ENCODE peak calls at places on chromosome 4, in nine cellular contexts. H, W, I, E, O, Z, C, P and V are unnamed samples.

GRCh38 chr4:173448557-173448918 is 49.6 kb upstream of the SCRG1 start:
- DNase-seq in P (peak), Z (no peak), W (no peak), H (no peak), C (no peak), O (no peak), E (no peak), I (no peak), V (no peak)

GRCh38 chr4:85779165-85779564 is 304.2 kb downstream of the ARHGAP24 start:
- DNase-seq in Z (no peak), E (no peak), O (no peak), W (no peak), C (no peak), I (no peak), P (peak), H (no peak), V (no peak)

GRCh38 chr4:6095023-6095817 is 77.0 kb upstream of the C4orf50 start:
- DNase-seq in W (no peak), H (no peak), E (no peak), C (no peak), O (peak), P (peak), Z (no peak), I (no peak), V (peak)

GRCh38 chr4:14446311-14446710 is 556.0 kb upstream of the CPEB2 start:
- DNase-seq in H (no peak), Z (no peak), W (no peak), I (no peak), O (no peak), P (peak), C (no peak), E (no peak), V (no peak)

GRCh38 chr4:128721896-128722295 is 87.6 kb upstream of the JADE1 start:
- DNase-seq in P (no peak), H (no peak), I (no peak), W (no peak), E (no peak), C (no peak), Z (peak), O (no peak), V (no peak)

GRCh38 chr4:101200561-101200960 is 146.8 kb downstream of the PPP3CA start:
- DNase-seq in O (peak), H (no peak), E (no peak), Z (no peak), C (no peak), P (peak), W (no peak), I (no peak), V (no peak)

GRCh38 chr4:90318208-90318607 is 191.0 kb downstream of the CCSER1 start:
- DNase-seq in P (peak), O (peak), W (no peak), Z (no peak), H (no peak), E (no peak), I (no peak), C (no peak), V (no peak)

GRCh38 chr4:98672583-98673281 is 14.3 kb upstream of the TSPAN5 start:
- DNase-seq in H (no peak), P (no peak), C (no peak), O (no peak), W (no peak), E (no peak), Z (no peak), I (no peak), V (no peak)

GRCh38 chr4:68346461-68346860 is 3.4 kb downstream of the YTHDC1 start:
- DNase-seq in Z (no peak), C (no peak), E (no peak), P (no peak), I (no peak), O (peak), W (no peak), H (no peak), V (no peak)

GRCh38 chr4:10083331-10083769 is 33.2 kb downstream of the WDR1 start:
- DNase-seq in Z (no peak), W (no peak), P (no peak), H (peak), I (peak), O (no peak), C (peak), E (peak), V (peak)

GRCh38 chr4:171812377-171813194 is 618 bp upstream of the GALNTL6 start:
- DNase-seq in P (no peak), H (no peak), C (no peak), E (peak), I (peak), W (no peak), O (no peak), Z (peak), V (peak)

GRCh38 chr4:180636696-180637095 is 1606.5 kb upstream of the TENM3 start:
- DNase-seq in E (no peak), W (no peak), H (no peak), I (no peak), P (peak), Z (no peak), O (no peak), C (no peak), V (no peak)

GRCh38 chr4:70269674-70270073 is 27.3 kb downstream of the CSN3 start:
- DNase-seq in E (no peak), H (no peak), P (no peak), W (no peak), C (no peak), O (no peak), I (no peak), Z (peak), V (no peak)
- TF ChIP-seq CTCF in E (no peak), H (no peak), P (no peak), W (no peak), C (no peak), O (peak), I (no peak), Z (peak), V (no peak)

GRCh38 chr4:86892639-86892965 is 380 bp upstream of the C4orf36 start:
- DNase-seq in O (no peak), W (no peak), I (no peak), E (no peak), P (no peak), H (no peak), Z (no peak), C (no peak), V (no peak)

GRCh38 chr4:86891785-86892638 is at the start of gene C4orf36:
- DNase-seq in C (peak), W (peak), H (peak), P (peak), O (no peak), Z (peak), E (peak), I (peak), V (peak)

GRCh38 chr4:86895692-86896488 is 3.7 kb upstream of the C4orf36 start:
- DNase-seq in I (no peak), C (no peak), E (no peak), Z (peak), O (peak), P (peak), H (no peak), W (no peak), V (no peak)

GRCh38 chr4:86894465-86894864 is 2.2 kb upstream of the C4orf36 start:
- DNase-seq in Z (no peak), E (no peak), I (no peak), P (peak), C (no peak), H (no peak), W (no peak), O (no peak), V (no peak)

GRCh38 chr4:86893136-86893535 is 914 bp upstream of the C4orf36 start:
- DNase-seq in Z (no peak), I (no peak), E (no peak), P (no peak), C (no peak), H (no peak), W (no peak), O (no peak), V (no peak)
- H3K4me3 ChIP-seq in Z (peak), I (no peak), E (no peak), P (no peak), C (no peak), H (no peak), W (no peak), O (no peak), V (peak)

GRCh38 chr4:23021040-23021439 is 328.3 kb downstream of the GBA3 start:
- DNase-seq in O (no peak), W (no peak), I (no peak), C (no peak), P (no peak), H (no peak), Z (no peak), E (no peak), V (no peak)
- H3K27ac ChIP-seq in O (no peak), W (no peak), I (no peak), C (no peak), P (no peak), H (no peak), Z (no peak), E (no peak), V (peak)

GRCh38 chr4:127601029-127601428 is 31.7 kb upstream of the INTU start:
- DNase-seq in W (no peak), C (no peak), P (peak), H (no peak), E (no peak), I (no peak), O (no peak), Z (no peak), V (no peak)
- TF ChIP-seq CTCF in W (no peak), C (peak), P (peak), H (no peak), E (peak), I (no peak), O (no peak), Z (no peak), V (peak)

GRCh38 chr4:20944961-20945360 is 244.7 kb downstream of the PACRGL start:
- DNase-seq in P (no peak), H (no peak), Z (no peak), O (no peak), C (no peak), W (no peak), I (no peak), E (no peak), V (no peak)

GRCh38 chr4:20944451-20944850 is 244.2 kb downstream of the PACRGL start:
- DNase-seq in I (no peak), P (no peak), W (no peak), E (no peak), H (no peak), Z (no peak), C (no peak), O (no peak), V (no peak)
- H3K4me3 ChIP-seq in I (no peak), P (no peak), W (no peak), E (no peak), H (no peak), Z (no peak), C (no peak), O (no peak), V (no peak)

GRCh38 chr4:139392797-139393196 is 61.1 kb upstream of the RAB33B start:
- DNase-seq in O (no peak), E (no peak), H (no peak), P (peak), Z (no peak), I (no peak), W (no peak), C (no peak), V (no peak)
- H3K27ac ChIP-seq in O (no peak), E (no peak), H (no peak), P (no peak), Z (no peak), I (no peak), W (no peak), C (no peak), V (no peak)

GRCh38 chr4:4675636-4676035 is 133.8 kb upstream of the STX18 start:
- DNase-seq in W (no peak), Z (no peak), E (no peak), P (no peak), O (no peak), H (no peak), C (no peak), I (no peak), V (no peak)

GRCh38 chr4:4680243-4680642 is 138.4 kb upstream of the STX18 start:
- DNase-seq in H (no peak), I (no peak), O (no peak), P (no peak), W (no peak), C (no peak), Z (no peak), E (no peak), V (no peak)

GRCh38 chr4:4680758-4681157 is 138.9 kb upstream of the STX18 start:
- DNase-seq in O (no peak), H (no peak), Z (no peak), W (no peak), C (no peak), P (no peak), E (no peak), I (no peak), V (no peak)

GRCh38 chr4:4675051-4675581 is 133.3 kb upstream of the STX18 start:
- DNase-seq in H (no peak), Z (no peak), C (no peak), W (no peak), I (no peak), P (no peak), E (no peak), O (no peak), V (no peak)

DNA sequence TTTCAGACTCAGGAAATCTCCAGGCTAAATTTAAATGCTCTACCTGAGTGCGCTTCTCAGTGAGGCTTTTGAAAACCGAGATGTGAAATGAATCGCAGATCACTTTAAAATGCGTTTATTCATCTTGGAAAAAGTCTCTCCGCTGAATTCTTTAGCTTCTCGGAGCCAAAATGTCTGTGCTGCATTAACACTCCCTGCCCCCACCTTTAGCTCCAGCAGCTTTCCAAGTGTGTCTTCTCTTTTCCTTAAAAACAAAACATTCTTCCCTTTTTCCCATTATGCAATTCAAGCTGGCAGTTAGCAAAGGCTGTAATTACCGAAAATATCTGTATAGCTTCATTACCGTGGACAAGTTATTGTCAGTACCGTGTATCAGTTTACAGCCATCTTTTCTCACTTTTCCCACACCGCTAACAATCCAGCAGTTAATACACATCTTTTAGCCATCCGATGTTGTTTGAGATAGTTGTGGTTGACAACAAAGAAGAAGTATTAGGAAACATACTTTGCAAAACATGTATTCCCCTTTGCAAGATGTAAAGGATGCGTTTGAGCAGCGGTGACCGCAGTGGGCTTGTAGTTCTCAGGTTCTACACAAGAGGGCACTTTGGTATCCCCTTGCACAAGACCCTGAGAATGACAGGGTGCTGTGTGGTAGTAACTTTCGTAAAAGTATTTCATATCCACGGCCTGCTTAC is 136.1 kb upstream of the STX18 start:
- DNase-seq in I (no peak), O (no peak), Z (peak), H (peak), P (peak), C (no peak), E (no peak), W (no peak), V (no peak)
- TF ChIP-seq CTCF in I (peak), O (peak), Z (peak), H (peak), P (peak), C (peak), E (peak), W (peak), V (peak)

GRCh38 chr4:105058177-105058812 is 88.4 kb upstream of the TET2 start:
- DNase-seq in H (no peak), I (no peak), C (no peak), O (no peak), E (no peak), P (peak), W (no peak), Z (no peak), V (no peak)
- H3K4me3 ChIP-seq in H (no peak), I (no peak), C (no peak), O (no peak), E (no peak), P (no peak), W (no peak), Z (no peak), V (no peak)

GRCh38 chr4:52869196-52869595 is 7.1 kb downstream of the RASL11B start:
- DNase-seq in Z (no peak), P (peak), C (peak), H (peak), O (no peak), I (peak), E (peak), W (peak), V (peak)

GRCh38 chr4:52868138-52868537 is 6.0 kb downstream of the RASL11B start:
- DNase-seq in Z (peak), H (peak), C (peak), I (peak), P (no peak), O (no peak), W (peak), E (no peak), V (no peak)

GRCh38 chr4:52866734-52867133 is 4.6 kb downstream of the RASL11B start:
- DNase-seq in E (no peak), O (no peak), P (no peak), C (no peak), I (no peak), Z (no peak), W (no peak), H (no peak), V (no peak)

GRCh38 chr4:52870225-52870624 is 8.1 kb downstream of the RASL11B start:
- DNase-seq in O (no peak), Z (no peak), P (no peak), C (peak), H (no peak), E (no peak), I (no peak), W (peak), V (no peak)

GRCh38 chr4:52869656-52870055 is 7.5 kb downstream of the RASL11B start:
- DNase-seq in H (no peak), W (no peak), Z (no peak), P (no peak), O (no peak), C (no peak), E (no peak), I (no peak), V (no peak)
- H3K27ac ChIP-seq in H (peak), W (peak), Z (no peak), P (no peak), O (no peak), C (peak), E (no peak), I (no peak), V (peak)

DNA sequence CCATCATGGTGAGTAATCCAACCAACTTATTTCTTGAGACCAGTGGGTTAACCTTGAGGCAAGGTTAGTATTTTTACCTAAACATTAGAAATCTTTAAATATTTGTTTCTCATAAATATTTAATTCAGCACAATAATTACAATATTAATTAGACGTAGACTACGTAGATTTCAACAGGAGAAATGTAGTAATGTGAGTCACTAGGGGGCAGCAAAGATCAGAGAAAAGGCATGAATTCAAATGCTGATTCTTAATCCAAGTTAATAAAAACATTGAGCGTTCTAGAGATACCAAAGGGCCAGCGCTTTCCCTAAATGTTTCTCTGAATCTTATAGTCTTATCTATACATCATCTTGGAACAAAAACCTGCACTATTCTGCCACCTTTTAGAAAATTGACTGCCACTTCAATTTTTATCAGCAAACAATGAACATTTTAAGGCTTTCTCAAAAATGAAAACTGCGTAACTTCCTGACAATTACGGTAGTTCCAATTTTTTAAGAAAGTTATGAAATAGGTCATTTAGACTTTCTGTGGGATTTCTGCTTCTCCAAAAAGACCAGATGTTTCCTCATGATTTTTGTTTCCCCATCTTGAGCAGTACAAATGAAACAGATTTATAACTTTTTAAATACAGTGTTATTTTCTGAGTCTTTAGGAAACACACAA is 180.7 kb downstream of the GASK1B start:
- DNase-seq in E (no peak), C (no peak), W (no peak), I (no peak), P (peak), O (no peak), H (peak), Z (peak), V (peak)
- TF ChIP-seq CTCF in E (peak), C (peak), W (peak), I (peak), P (peak), O (peak), H (peak), Z (peak), V (peak)